ENCODE peak calls at places on chromosome 16, in nine cellular contexts. Y is fibroblast of lung, V is heart right ventricle, J is heart left ventricle, C is stomach, X is lung, O is cardiac fibroblast, N is fibroblast of the aortic adventitia, W is AG04450. D is an unnamed sample.

GRCh38 chr16:11138769-11139623 is 117.0 kb downstream of the SOCS1 start:
- DNase-seq in Y (no peak), V (no peak), J (no peak), C (no peak), X (no peak), O (peak; percentile 86), N (peak; percentile 76), W (no peak), D (peak; percentile 58)

GRCh38 chr16:51116353-51116752 is 34.7 kb downstream of the SALL1 start:
- DNase-seq in Y (no peak), V (no peak), J (no peak), C (no peak), X (no peak), O (no peak), N (no peak), W (no peak), D (no peak)

GRCh38 chr16:62036101-62036806 is at the start of gene CDH8:
- DNase-seq in Y (peak; percentile 32), V (no peak), J (peak; percentile 22), C (no peak), X (no peak), O (peak; percentile 14), N (no peak), W (no peak), D (peak; percentile 36)

GRCh38 chr16:11833951-11834695 is 17.2 kb downstream of the RSL1D1 start:
- DNase-seq in Y (peak; percentile 75), V (no peak), J (no peak), C (no peak), X (no peak), O (peak; percentile 94), N (peak; percentile 67), W (peak; percentile 58), D (peak; percentile 79)

GRCh38 chr16:9091867-9092281 is 430 bp downstream of the HAPSTR1 start:
- DNase-seq in Y (no peak), V (no peak), J (peak; percentile 54), C (peak; percentile 41), X (peak; percentile 50), O (no peak), N (no peak), W (no peak), D (peak; percentile 21)

GRCh38 chr16:53099318-53100130 is 44.7 kb downstream of the CHD9 start:
- DNase-seq in Y (peak; percentile 97), V (peak; percentile 94), J (peak; percentile 96), C (peak; percentile 91), X (peak; percentile 94), O (peak; percentile 93), N (peak; percentile 85), W (no peak), D (peak; percentile 86)

GRCh38 chr16:1978476-1979120 is 2.7 kb downstream of the NOXO1 start:
- DNase-seq in Y (no peak), V (no peak), J (no peak), C (no peak), X (no peak), O (no peak), N (no peak), W (no peak), D (no peak)

GRCh38 chr16:12157510-12158093 is 181.1 kb downstream of the SNX29 start:
- DNase-seq in Y (peak; percentile 71), V (no peak), J (no peak), C (no peak), X (no peak), O (peak; percentile 42), N (peak; percentile 51), W (no peak), D (peak; percentile 34)

GRCh38 chr16:87968541-87968940 is 17.3 kb downstream of the BANP start:
- DNase-seq in Y (peak; percentile 94), V (no peak), J (no peak), C (no peak), X (no peak), O (no peak), N (no peak), W (peak; percentile 59), D (peak; percentile 53)

GRCh38 chr16:25089346-25089745 is 22.2 kb upstream of the LCMT1 start:
- DNase-seq in Y (no peak), V (no peak), J (no peak), C (no peak), X (no peak), O (no peak), N (no peak), W (no peak), D (no peak)
- H3K4me3 ChIP-seq in Y (no peak overlapping the region), V (no peak overlapping the region), J (no peak overlapping the region), C (no peak overlapping the region), X (no peak overlapping the region), O (no peak overlapping the region), N (no peak overlapping the region), W (no peak overlapping the region), D (no peak overlapping the region)

GRCh38 chr16:57801856-57802634 is at the start of gene KIFC3:
- DNase-seq in Y (peak; percentile 78), V (peak; percentile 90), J (peak; percentile 92), C (peak; percentile 83), X (peak; percentile 81), O (peak; percentile 84), N (peak; percentile 61), W (no peak), D (peak; percentile 79)

GRCh38 chr16:57800213-57801097 is 1.8 kb downstream of the KIFC3 start:
- DNase-seq in Y (no peak), V (no peak), J (no peak), C (peak; percentile 26), X (no peak), O (no peak), N (no peak), W (no peak), D (no peak)

GRCh38 chr16:57799619-57800212 is 2.6 kb downstream of the KIFC3 start:
- DNase-seq in Y (no peak), V (no peak), J (no peak), C (no peak), X (no peak), O (no peak), N (no peak), W (no peak), D (no peak)

GRCh38 chr16:57802635-57803412 is 533 bp upstream of the KIFC3 start:
- DNase-seq in Y (peak; percentile 61), V (peak; percentile 30), J (peak; percentile 51), C (peak; percentile 37), X (no peak), O (peak; percentile 56), N (no peak), W (no peak), D (no peak)

GRCh38 chr16:57801098-57801855 is 1.0 kb downstream of the KIFC3 start:
- DNase-seq in Y (peak; percentile 83), V (no peak), J (no peak), C (no peak), X (no peak), O (peak; percentile 82), N (peak; percentile 69), W (peak; percentile 42), D (peak; percentile 66)
- TF ChIP-seq CTCF in Y (no peak), V (no peak), J (no peak), C (no peak), X (no peak), O (no peak), N (no peak), W (no peak), D (peak; percentile 38)

GRCh38 chr16:20789130-20789529 is 17.1 kb downstream of the ERI2 start:
- DNase-seq in Y (no peak), V (no peak), J (no peak), C (no peak), X (no peak), O (no peak), N (no peak), W (no peak), D (no peak)

DNA sequence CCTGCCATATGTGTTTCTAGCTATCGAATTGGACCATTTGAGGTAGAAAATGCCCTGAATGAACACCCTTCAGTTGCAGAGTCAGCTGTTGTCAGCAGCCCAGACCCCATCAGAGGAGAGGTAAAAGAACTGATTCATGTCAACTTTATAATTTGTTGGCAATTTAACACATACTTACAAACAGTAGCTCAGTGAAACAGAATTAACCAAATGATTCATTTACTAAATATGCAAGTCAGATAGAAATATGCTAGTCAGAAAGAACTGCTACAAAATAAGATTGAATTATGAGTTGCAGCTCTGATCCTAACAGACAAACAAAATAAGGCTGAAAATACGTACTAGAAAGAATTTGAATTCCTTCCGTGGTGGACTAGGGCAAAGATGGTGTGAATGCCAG is 14.1 kb downstream of the ERI2 start:
- DNase-seq in Y (peak; percentile 57), V (no peak), J (no peak), C (no peak), X (no peak), O (peak; percentile 15), N (no peak), W (no peak), D (no peak)
- H3K4me3 ChIP-seq in Y (no peak overlapping the region), V (no peak overlapping the region), J (no peak overlapping the region), C (no peak overlapping the region), X (no peak overlapping the region), O (no peak overlapping the region), N (no peak overlapping the region), W (no peak overlapping the region), D (no peak overlapping the region)

GRCh38 chr16:60041671-60042070 is 1307.6 kb upstream of the GOT2 start:
- DNase-seq in Y (no peak), V (no peak), J (no peak), C (no peak), X (no peak), O (no peak), N (no peak), W (no peak), D (no peak)
- TF ChIP-seq CTCF in Y (no peak), V (no peak), J (no peak), C (no peak), X (no peak), O (no peak), N (no peak), W (no peak), D (no peak)

DNA sequence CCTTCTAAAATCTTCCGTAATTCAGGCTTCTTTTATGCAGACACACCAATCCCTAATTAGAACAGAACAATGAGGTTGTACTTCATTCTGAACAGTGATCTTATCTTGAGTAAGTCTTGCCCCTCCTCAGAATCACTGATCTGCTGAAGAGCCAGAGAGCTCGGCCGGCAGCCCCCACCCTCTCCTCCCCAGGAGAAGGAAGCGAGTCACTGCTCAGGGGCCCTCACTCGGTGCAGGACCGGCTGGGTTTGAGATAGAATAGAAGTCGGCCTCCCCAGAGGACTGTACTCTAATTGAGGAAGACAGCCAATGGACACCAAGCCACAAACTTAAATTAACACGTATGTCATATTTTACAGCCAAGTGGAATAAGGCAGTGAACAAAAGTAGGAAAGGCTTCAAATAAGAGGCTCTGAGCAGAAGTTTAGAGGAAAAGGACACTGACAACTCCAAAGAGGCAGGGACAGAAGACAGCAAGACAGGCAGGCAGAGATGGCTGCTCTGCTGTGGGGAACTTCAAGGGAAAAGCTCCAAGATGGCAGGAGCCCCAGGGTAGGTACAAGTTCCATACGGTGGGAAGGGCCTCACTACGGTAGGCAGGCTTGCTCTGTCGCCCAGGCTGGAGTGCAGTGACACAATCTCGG is 18.6 kb downstream of the CREBBP start:
- DNase-seq in Y (peak; percentile 44), V (no peak), J (no peak), C (no peak), X (no peak), O (peak; percentile 24), N (no peak), W (no peak), D (no peak)
- H3K4me3 ChIP-seq in Y (no peak overlapping the region), V (no peak overlapping the region), J (no peak overlapping the region), C (no peak overlapping the region), X (no peak overlapping the region), O (no peak overlapping the region), N (no peak overlapping the region), W (no peak overlapping the region), D (no peak overlapping the region)

GRCh38 chr16:68843482-68844210 is at the start of gene TANGO6:
- DNase-seq in Y (peak; percentile 77), V (peak; percentile 88), J (peak; percentile 92), C (peak; percentile 87), X (peak; percentile 84), O (peak; percentile 82), N (peak; percentile 75), W (no peak), D (peak; percentile 68)
- TF ChIP-seq CTCF in Y (peak; percentile 38), V (no peak), J (no peak), C (no peak), X (no peak), O (peak; percentile 24), N (peak; percentile 34), W (peak; percentile 49), D (peak; percentile 57)

D was measured in brain microvascular endothelial cell.